ENCODE peak calls at places on chromosomes 12 and 14, in nine cellular contexts. One of them, this sample, is unnamed.

GRCh38 chr12:71216725-71217579 is 59.2 kb upstream of the TSPAN8 start:
- DNase-seq in PC-3: peak
- DNase-seq in PC-9: peak
- DNase-seq in hypothalamus: no peak
- DNase-seq in BJ: no peak
- DNase-seq in NCI-H446: peak
- DNase-seq in CD8-positive, alpha-beta T cell: no peak
- DNase-seq in nephron progenitor cell: no peak
- DNase-seq in glomerular endothelial cell: no peak
- DNase-seq in this sample: peak

GRCh38 chr12:49195734-49196133 is 6.9 kb upstream of the TUBA1A start:
- DNase-seq in nephron progenitor cell: no peak
- DNase-seq in glomerular endothelial cell: no peak
- DNase-seq in CD8-positive, alpha-beta T cell: no peak
- DNase-seq in hypothalamus: no peak
- DNase-seq in PC-3: no peak
- DNase-seq in PC-9: no peak
- DNase-seq in NCI-H446: no peak
- DNase-seq in BJ: no peak
- DNase-seq in this sample: no peak

GRCh38 chr12:51818567-51819300 is 29.8 kb downstream of the FIGNL2 start:
- DNase-seq in hypothalamus: no peak
- DNase-seq in nephron progenitor cell: no peak
- DNase-seq in BJ: peak
- DNase-seq in glomerular endothelial cell: no peak
- DNase-seq in PC-9: no peak
- DNase-seq in NCI-H446: peak
- DNase-seq in CD8-positive, alpha-beta T cell: no peak
- DNase-seq in PC-3: peak
- DNase-seq in this sample: no peak

GRCh38 chr14:61973981-61974380 is 211.8 kb downstream of the SNAPC1 start:
- DNase-seq in CD8-positive, alpha-beta T cell: no peak
- DNase-seq in nephron progenitor cell: no peak
- DNase-seq in hypothalamus: no peak
- DNase-seq in BJ: no peak
- DNase-seq in NCI-H446: no peak
- DNase-seq in PC-9: no peak
- DNase-seq in PC-3: peak
- DNase-seq in glomerular endothelial cell: no peak
- DNase-seq in this sample: no peak

GRCh38 chr14:68589447-68590232 is 203.2 kb downstream of the ZFP36L1 start:
- DNase-seq in PC-9: no peak
- DNase-seq in BJ: peak
- DNase-seq in nephron progenitor cell: peak
- DNase-seq in glomerular endothelial cell: no peak
- DNase-seq in CD8-positive, alpha-beta T cell: no peak
- DNase-seq in PC-3: no peak
- DNase-seq in NCI-H446: no peak
- DNase-seq in hypothalamus: no peak
- DNase-seq in this sample: peak

GRCh38 chr12:22100952-22101748 is 55.1 kb downstream of the CMAS start:
- DNase-seq in nephron progenitor cell: peak
- DNase-seq in glomerular endothelial cell: peak
- DNase-seq in PC-9: peak
- DNase-seq in PC-3: peak
- DNase-seq in CD8-positive, alpha-beta T cell: no peak
- DNase-seq in hypothalamus: no peak
- DNase-seq in BJ: no peak
- DNase-seq in NCI-H446: peak
- DNase-seq in this sample: peak

GRCh38 chr12:51056242-51056641 is 8.1 kb downstream of the LETMD1 start:
- DNase-seq in CD8-positive, alpha-beta T cell: no peak
- DNase-seq in PC-9: peak
- DNase-seq in hypothalamus: no peak
- DNase-seq in glomerular endothelial cell: no peak
- DNase-seq in PC-3: peak
- DNase-seq in nephron progenitor cell: no peak
- DNase-seq in NCI-H446: no peak
- DNase-seq in BJ: no peak
- DNase-seq in this sample: no peak

GRCh38 chr12:103824290-103824689 is 16.7 kb downstream of the NT5DC3 start:
- DNase-seq in nephron progenitor cell: no peak
- DNase-seq in BJ: no peak
- DNase-seq in PC-3: no peak
- DNase-seq in PC-9: no peak
- DNase-seq in glomerular endothelial cell: no peak
- DNase-seq in NCI-H446: no peak
- DNase-seq in hypothalamus: no peak
- DNase-seq in CD8-positive, alpha-beta T cell: no peak
- DNase-seq in this sample: no peak

GRCh38 chr12:50066402-50066801 is 9.0 kb downstream of the ASIC1 start:
- DNase-seq in PC-9: peak
- DNase-seq in hypothalamus: no peak
- DNase-seq in glomerular endothelial cell: no peak
- DNase-seq in PC-3: no peak
- DNase-seq in BJ: peak
- DNase-seq in CD8-positive, alpha-beta T cell: no peak
- DNase-seq in nephron progenitor cell: no peak
- DNase-seq in NCI-H446: no peak
- DNase-seq in this sample: no peak